ENCODE peak calls at places on chromosomes 11 and 22, in five cellular contexts. O, G, Y, X and D are unnamed samples. For H3K27me3 and H3K4me1, the result is how much of the 10 kb centered on the place peaks cover.

GRCh38 chr11:93541884-93542752 is 1.1 kb downstream of the SMCO4 start:
- DNase-seq in O (peak), G (peak), Y (peak), X (peak), D (peak)

GRCh38 chr22:46541536-46541935 is 4.1 kb upstream of the CELSR1 start:
- DNase-seq in O (no peak), G (no peak), Y (no peak), X (no peak), D (no peak)

GRCh38 chr11:123523539-123523938 is 93.5 kb downstream of the GRAMD1B start:
- DNase-seq in O (no peak), G (no peak), Y (no peak), X (no peak), D (no peak)

GRCh38 chr11:128361451-128362020 is 225.8 kb downstream of the ETS1 start:
- DNase-seq in O (no peak), G (no peak), Y (no peak), X (no peak), D (no peak)

GRCh38 chr11:118975771-118976709 is 4.5 kb downstream of the FOXR1 start:
- DNase-seq in O (no peak), G (no peak), Y (no peak), X (no peak), D (no peak)

GRCh38 chr11:93054881-93055280 is 85.4 kb downstream of the MTNR1B start:
- DNase-seq in O (no peak), G (no peak), Y (no peak), X (no peak), D (no peak)

GRCh38 chr22:21927174-21927823 is 25.3 kb downstream of the PPM1F start:
- DNase-seq in O (no peak), G (no peak), Y (peak), X (no peak), D (no peak)

GRCh38 chr11:47415949-47416472 is 7.6 kb downstream of the SLC39A13 start:
- DNase-seq in O (peak), G (peak), Y (peak), X (no peak), D (no peak)

GRCh38 chr22:22692707-22693530 is 48.5 kb downstream of the GGTLC2 start:
- DNase-seq in O (peak), G (no peak), Y (peak), X (peak), D (peak)

GRCh38 chr11:14270690-14271542 is 88.1 kb downstream of the RRAS2 start:
- DNase-seq in O (no peak), G (no peak), Y (no peak), X (peak), D (peak)

GRCh38 chr11:46553746-46554204 is 40.0 kb downstream of the AMBRA1 start:
- DNase-seq in O (no peak), G (no peak), Y (no peak), X (no peak), D (no peak)

GRCh38 chr11:11735586-11735985 is 106.2 kb upstream of the USP47 start:
- DNase-seq in O (no peak), G (no peak), Y (peak), X (no peak), D (no peak)

GRCh38 chr11:43830928-43831440 is 49.6 kb upstream of the ALKBH3 start:
- DNase-seq in O (peak), G (no peak), Y (no peak), X (no peak), D (no peak)

GRCh38 chr11:94128171-94128745 is 383 bp upstream of the PANX1 start:
- DNase-seq in O (peak), G (no peak), Y (peak), X (no peak), D (no peak)

GRCh38 chr22:36162127-36163034 is 1.8 kb upstream of the APOL3 start:
- DNase-seq in O (no peak), G (no peak), Y (no peak), X (peak), D (peak)

GRCh38 chr11:19393941-19394340 is 153.2 kb upstream of the E2F8 start:
- DNase-seq in O (no peak), G (no peak), Y (no peak), X (no peak), D (no peak)

GRCh38 chr11:10540546-10540914 is 457 bp downstream of the RNF141 start:
- DNase-seq in O (no peak), G (no peak), Y (peak), X (no peak), D (no peak)

GRCh38 chr11:77819921-77820564 is 479 bp downstream of the RSF1 start:
- DNase-seq in O (peak), G (peak), Y (peak), X (peak), D (no peak)

GRCh38 chr11:47387944-47388696 is 9.8 kb upstream of the SPI1 start:
- DNase-seq in O (no peak), G (no peak), Y (no peak), X (no peak), D (no peak)

GRCh38 chr11:83002047-83002446 is 69.7 kb downstream of the RAB30 start:
- DNase-seq in O (no peak), G (no peak), Y (peak), X (no peak), D (peak)

GRCh38 chr22:49100316-49100715 is 727.4 kb downstream of the BRD1 start:
- DNase-seq in O (no peak), G (no peak), Y (no peak), X (no peak), D (no peak)

GRCh38 chr22:20857838-20858614 is 585 bp downstream of the PI4KA start:
- DNase-seq in O (peak), G (peak), Y (peak), X (peak), D (no peak)

GRCh38 chr11:9037046-9037780 is 33.4 kb upstream of the NRIP3 start:
- DNase-seq in O (no peak), G (no peak), Y (no peak), X (no peak), D (no peak)

GRCh38 chr11:69643646-69644045 is 2.7 kb downstream of the CCND1 start:
- DNase-seq in O (no peak), G (no peak), Y (no peak), X (no peak), D (no peak)

GRCh38 chr11:101345891-101346290 is 216.3 kb upstream of the PGR start:
- DNase-seq in O (no peak), G (no peak), Y (no peak), X (no peak), D (no peak)

DNA sequence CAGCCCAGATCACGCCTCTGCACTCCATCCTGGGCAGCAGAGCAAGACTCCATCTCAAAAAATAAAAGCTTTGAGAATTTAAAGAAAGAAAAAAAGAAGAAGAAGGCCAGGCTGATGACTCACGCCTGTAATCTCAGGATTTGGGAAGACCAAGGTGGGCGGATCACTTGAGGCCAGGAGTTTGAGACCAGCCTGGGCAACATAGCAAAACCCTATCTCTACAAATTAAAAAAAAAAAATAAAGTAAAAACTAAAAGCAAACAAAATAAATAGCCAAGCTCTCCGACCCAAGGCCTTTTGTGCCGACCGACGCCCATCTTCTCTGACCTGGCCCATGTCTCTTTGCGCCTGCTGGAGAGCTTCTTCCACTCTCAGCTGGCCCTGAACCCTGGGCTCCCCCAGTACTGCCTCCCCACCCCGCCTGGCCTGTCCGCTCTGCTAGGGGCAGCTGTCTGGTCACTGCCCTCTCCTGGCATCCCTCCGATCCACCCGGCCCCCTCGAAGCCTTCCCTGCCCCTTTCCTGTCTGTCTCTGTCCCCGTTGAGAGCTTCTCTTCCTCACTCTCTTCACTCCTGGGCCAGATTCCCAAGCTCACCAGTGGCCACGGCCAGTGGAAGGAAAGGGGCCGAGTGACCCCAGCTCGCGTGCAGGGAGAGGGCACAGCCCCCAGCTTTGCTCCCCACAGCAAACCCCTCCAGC is 4.8 kb upstream of the LSP1 start:
- DNase-seq in O (no peak), G (no peak), Y (no peak), X (no peak), D (no peak)
- H3K27me3 ChIP-seq in O (under half), G (under half), Y (under half), X (under half), D (under half)

GRCh38 chr11:33935005-33935404 is 43.1 kb upstream of the LMO2 start:
- DNase-seq in O (no peak), G (no peak), Y (no peak), X (peak), D (no peak)

GRCh38 chr11:33936057-33936456 is 44.2 kb upstream of the LMO2 start:
- DNase-seq in O (no peak), G (no peak), Y (no peak), X (no peak), D (no peak)

GRCh38 chr11:33936745-33937612 is 45.1 kb upstream of the LMO2 start:
- DNase-seq in O (peak), G (peak), Y (no peak), X (no peak), D (no peak)

GRCh38 chr11:33934450-33934849 is 42.6 kb upstream of the LMO2 start:
- DNase-seq in O (no peak), G (no peak), Y (no peak), X (no peak), D (no peak)

GRCh38 chr11:33935466-33935865 is 43.6 kb upstream of the LMO2 start:
- DNase-seq in O (no peak), G (no peak), Y (no peak), X (no peak), D (no peak)
- H3K4me1 ChIP-seq in O (under half), G (half or more), Y (under half), X (under half), D (under half)

DNA sequence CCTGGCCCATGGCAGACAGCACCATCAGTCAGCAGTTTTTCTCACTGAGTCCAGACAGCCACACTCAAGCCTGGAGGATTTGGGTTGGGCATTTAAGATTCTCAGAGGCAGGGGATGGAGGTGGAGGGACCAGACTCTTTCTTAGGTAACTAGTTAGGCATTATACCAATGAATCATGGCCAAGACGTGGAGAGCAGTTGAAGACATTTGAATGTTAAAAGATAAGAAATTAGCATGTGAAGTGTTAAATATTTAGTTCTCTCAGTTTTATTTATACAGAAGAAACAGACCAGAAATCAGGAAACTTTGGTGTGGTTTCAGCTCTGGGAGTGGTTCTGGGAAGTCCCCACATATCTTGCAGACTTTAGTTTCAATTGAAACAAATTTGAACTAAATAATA is 9.9 kb downstream of the GTF2H1 start:
- DNase-seq in O (no peak), G (no peak), Y (peak), X (no peak), D (peak)
- H3K27ac ChIP-seq in O (no peak), G (no peak), Y (peak), X (no peak), D (peak)

DNA sequence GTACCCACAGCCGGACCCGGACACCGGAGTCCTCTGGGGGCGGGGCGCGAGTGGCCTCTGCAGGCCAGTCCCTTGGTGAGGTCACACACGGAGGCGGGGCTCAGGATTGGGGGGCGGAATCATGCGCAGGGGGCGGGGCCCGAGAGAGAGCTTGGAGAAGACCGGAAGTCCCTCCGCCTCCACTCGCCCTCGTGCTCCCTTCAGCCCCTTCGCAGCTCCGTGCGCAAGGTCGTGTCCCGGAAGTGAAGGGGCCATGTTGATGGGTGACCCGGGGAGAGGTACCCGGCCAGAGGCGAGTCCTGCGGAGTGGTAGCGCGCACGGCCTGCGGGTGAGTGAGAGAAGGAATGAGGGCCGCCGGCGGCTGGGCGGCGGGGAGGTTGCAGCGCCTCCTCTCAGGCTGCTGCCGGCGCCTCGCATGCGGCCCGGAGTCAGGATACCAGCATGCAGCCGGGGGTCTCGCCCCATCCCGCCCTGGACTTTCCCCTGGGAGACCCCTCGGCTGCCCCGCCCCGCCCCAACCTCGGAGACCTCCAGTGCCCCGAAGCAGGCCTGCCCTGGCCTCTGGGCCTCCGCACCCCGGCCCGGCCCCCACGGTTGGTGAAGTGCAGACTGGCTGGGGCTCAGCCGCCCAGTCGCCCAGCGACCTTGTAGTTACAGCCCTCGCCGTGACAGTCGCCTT is at the start of gene MIEF1:
- DNase-seq in O (peak), G (peak), Y (peak), X (peak), D (peak)
- H3K27me3 ChIP-seq in O (under half), G (under half), Y (under half), X (under half), D (under half)

DNA sequence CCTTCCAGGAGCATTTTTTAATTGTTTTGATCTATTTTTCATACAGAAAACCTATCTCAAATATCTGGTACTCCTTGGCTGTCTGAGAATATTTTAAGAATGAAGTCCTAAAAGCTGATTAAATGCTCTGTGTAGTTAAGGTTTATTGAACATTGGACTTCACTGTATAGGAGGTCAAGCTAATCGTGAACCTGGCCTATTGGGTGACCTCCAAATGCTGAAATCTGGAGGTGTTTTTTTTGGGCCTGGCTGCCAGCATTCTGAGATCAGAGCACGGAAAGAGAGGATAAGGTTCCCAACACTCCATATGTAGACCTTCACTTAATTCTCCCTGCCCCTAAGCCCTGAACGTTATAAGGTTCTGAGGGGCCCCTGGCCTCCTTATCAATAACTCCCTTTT is 8.3 kb downstream of the IL17RA start:
- DNase-seq in O (no peak), G (no peak), Y (no peak), X (no peak), D (no peak)
- H3K4me1 ChIP-seq in O (under half), G (under half), Y (under half), X (under half), D (half or more)

GRCh38 chr22:18112440-18112839 is 1.8 kb downstream of the TUBA8 start:
- DNase-seq in O (no peak), G (no peak), Y (no peak), X (no peak), D (no peak)

GRCh38 chr22:18113680-18114394 is 3.2 kb downstream of the TUBA8 start:
- DNase-seq in O (no peak), G (no peak), Y (peak), X (no peak), D (no peak)

GRCh38 chr22:18114976-18115652 is 4.5 kb downstream of the TUBA8 start:
- DNase-seq in O (no peak), G (no peak), Y (no peak), X (no peak), D (no peak)

GRCh38 chr22:18115844-18116480 is 5.4 kb downstream of the TUBA8 start:
- DNase-seq in O (no peak), G (no peak), Y (no peak), X (no peak), D (no peak)

DNA sequence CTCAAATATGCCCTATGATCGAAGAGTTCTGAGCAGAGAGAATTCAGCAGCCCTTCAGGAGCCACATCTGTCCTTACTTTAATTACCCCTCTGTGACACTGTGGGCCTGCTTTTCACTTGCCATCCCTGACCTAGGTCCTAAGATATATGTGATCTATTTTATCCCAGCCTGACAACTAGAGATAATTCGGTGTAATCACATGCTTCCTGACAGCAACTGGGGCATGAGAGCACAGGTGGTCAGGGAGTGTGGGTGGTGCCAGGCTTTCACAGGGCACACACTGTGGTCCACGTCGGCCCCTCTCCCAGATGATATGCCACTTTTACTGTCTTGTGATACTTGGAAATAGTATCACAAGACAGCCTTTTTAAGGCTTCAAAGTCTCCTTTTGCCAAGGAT is 3.9 kb downstream of the TUBA8 start:
- DNase-seq in O (no peak), G (no peak), Y (no peak), X (no peak), D (no peak)
- H3K27ac ChIP-seq in O (no peak), G (peak), Y (no peak), X (no peak), D (no peak)